ENCODE peak calls at places on chromosomes 11 and 22, in six cellular contexts. E is upper lobe of right lung; I is neural progenitor cell; X is naive thymus-derived CD4-positive, alpha-beta T cell; W is NT2/D1; Z is HCT116. N is an unnamed sample.

GRCh38 chr11:77619576-77620198 is 17.9 kb downstream of the CLNS1A start:
- DNase-seq in E (no peak), I (peak; percentile 80), X (no peak), W (peak; percentile 43), Z (peak; percentile 44), N (peak; percentile 56)

GRCh38 chr22:20430641-20431519 is 6.7 kb downstream of the SCARF2 start:
- DNase-seq in E (peak; percentile 80), I (peak; percentile 93), X (peak; percentile 54), W (no peak), Z (peak; percentile 33), N (peak; percentile 60)

GRCh38 chr11:64372802-64373597 is 14.0 kb downstream of the RPS6KA4 start:
- DNase-seq in E (no peak), I (no peak), X (no peak), W (no peak), Z (peak; percentile 92), N (no peak)

GRCh38 chr22:29129644-29130201 is 56.9 kb downstream of the KREMEN1 start:
- DNase-seq in E (no peak), I (no peak), X (no peak), W (no peak), Z (no peak), N (no peak)

GRCh38 chr11:112961146-112961668 is at the start of gene NCAM1:
- DNase-seq in E (peak; percentile 66), I (peak; percentile 97), X (no peak), W (peak; percentile 93), Z (peak; percentile 67), N (peak; percentile 18)

GRCh38 chr22:33570110-33570509 is 350.2 kb downstream of the LARGE1 start:
- DNase-seq in E (no peak), I (no peak), X (no peak), W (no peak), Z (no peak), N (no peak)

GRCh38 chr11:59545179-59546020 is 34.1 kb downstream of the OR4D9 start:
- DNase-seq in E (no peak), I (no peak), X (no peak), W (no peak), Z (peak; percentile 91), N (peak; percentile 13)

GRCh38 chr11:96254087-96254486 is 88.9 kb downstream of the MAML2 start:
- DNase-seq in E (no peak), I (no peak), X (peak; percentile 32), W (no peak), Z (no peak), N (no peak)

GRCh38 chr22:30005213-30005857 is 74.9 kb upstream of the HORMAD2 start:
- DNase-seq in E (peak; percentile 75), I (peak; percentile 71), X (peak; percentile 69), W (peak; percentile 48), Z (peak; percentile 39), N (peak; percentile 66)

GRCh38 chr11:18727499-18728236 is 1.7 kb upstream of the IGSF22 start:
- DNase-seq in E (no peak), I (peak; percentile 71), X (peak; percentile 43), W (no peak), Z (peak; percentile 35), N (no peak)

GRCh38 chr22:11613898-11614755 is 3913.9 kb upstream of the OR11H1 start:
- DNase-seq in E (peak; percentile 51), I (no peak), X (no peak), W (no peak), Z (no peak), N (no peak)
- H3K9me3 ChIP-seq in E (peaks cover 11% of the 10 kb centered on the region), I (peaks cover 70% of the 10 kb centered on the region), X (peaks cover 40% of the 10 kb centered on the region), W (no peaks in the 10 kb centered on the region), Z (peaks cover 30% of the 10 kb centered on the region), N (no peaks in the 10 kb centered on the region)

GRCh38 chr11:70072471-70073187 is 5.5 kb upstream of the ANO1 start:
- DNase-seq in E (peak; percentile 39), I (no peak), X (no peak), W (no peak), Z (no peak), N (no peak)
- H3K27me3 ChIP-seq in E (peaks cover 56% of the 10 kb centered on the region), I (peaks cover 75% of the 10 kb centered on the region), X (no peaks in the 10 kb centered on the region), W (peaks cover 34% of the 10 kb centered on the region), Z (no peaks in the 10 kb centered on the region), N (no peaks in the 10 kb centered on the region)

GRCh38 chr11:106461839-106462545 is 384.5 kb downstream of the AASDHPPT start:
- DNase-seq in E (no peak), I (peak; percentile 8), X (no peak), W (no peak), Z (no peak), N (no peak)

GRCh38 chr11:106463154-106463553 is 385.7 kb downstream of the AASDHPPT start:
- DNase-seq in E (no peak), I (peak; percentile 33), X (no peak), W (no peak), Z (no peak), N (no peak)

GRCh38 chr11:106461148-106461547 is 383.7 kb downstream of the AASDHPPT start:
- DNase-seq in E (no peak), I (no peak), X (no peak), W (no peak), Z (no peak), N (no peak)

GRCh38 chr11:106464728-106465127 is 387.3 kb downstream of the AASDHPPT start:
- DNase-seq in E (no peak), I (no peak), X (no peak), W (no peak), Z (no peak), N (peak; percentile 60)

GRCh38 chr11:106463796-106464201 is 386.3 kb downstream of the AASDHPPT start:
- DNase-seq in E (no peak), I (no peak), X (no peak), W (no peak), Z (no peak), N (no peak)
- H3K9me3 ChIP-seq in E (no peaks in the 10 kb centered on the region), I (no peaks in the 10 kb centered on the region), X (no peaks in the 10 kb centered on the region), W (no peaks in the 10 kb centered on the region), Z (no peaks in the 10 kb centered on the region), N (peaks cover 7% of the 10 kb centered on the region)

GRCh38 chr11:72672839-72673238 is 1.4 kb downstream of the PDE2A start:
- DNase-seq in E (no peak), I (no peak), X (no peak), W (no peak), Z (no peak), N (no peak)

GRCh38 chr11:72673943-72674828 is at the start of gene PDE2A:
- DNase-seq in E (no peak), I (peak; percentile 65), X (no peak), W (peak; percentile 49), Z (no peak), N (no peak)

GRCh38 chr11:72676874-72677341 is 2.7 kb upstream of the PDE2A start:
- DNase-seq in E (peak; percentile 82), I (peak; percentile 95), X (peak; percentile 85), W (peak; percentile 79), Z (no peak), N (peak; percentile 64)

GRCh38 chr11:72673284-72673942 is 809 bp downstream of the PDE2A start:
- DNase-seq in E (no peak), I (peak; percentile 66), X (no peak), W (no peak), Z (no peak), N (no peak)

GRCh38 chr11:72675221-72675620 is 999 bp upstream of the PDE2A start:
- DNase-seq in E (no peak), I (no peak), X (no peak), W (no peak), Z (no peak), N (no peak)
- H3K27me3 ChIP-seq in E (peaks cover 51% of the 10 kb centered on the region), I (peaks cover 70% of the 10 kb centered on the region), X (peaks cover 13% of the 10 kb centered on the region), W (peaks cover 25% of the 10 kb centered on the region), Z (peaks cover 66% of the 10 kb centered on the region), N (peaks cover 84% of the 10 kb centered on the region)

GRCh38 chr11:1372660-1373059 is 17.1 kb upstream of the BRSK2 start:
- DNase-seq in E (no peak), I (no peak), X (no peak), W (no peak), Z (no peak), N (no peak)

GRCh38 chr11:1371377-1371776 is 18.4 kb upstream of the BRSK2 start:
- DNase-seq in E (no peak), I (no peak), X (no peak), W (no peak), Z (no peak), N (no peak)

GRCh38 chr11:1371026-1371325 is 18.8 kb upstream of the BRSK2 start:
- DNase-seq in E (no peak), I (no peak), X (no peak), W (no peak), Z (no peak), N (no peak)

GRCh38 chr11:1370186-1371025 is 19.3 kb upstream of the BRSK2 start:
- DNase-seq in E (no peak), I (no peak), X (no peak), W (no peak), Z (no peak), N (no peak)

GRCh38 chr11:1371836-1372465 is 17.8 kb upstream of the BRSK2 start:
- DNase-seq in E (no peak), I (no peak), X (no peak), W (no peak), Z (no peak), N (no peak)
- H3K9me3 ChIP-seq in E (no peaks in the 10 kb centered on the region), I (no peaks in the 10 kb centered on the region), X (peaks cover 6% of the 10 kb centered on the region), W (no peaks in the 10 kb centered on the region), Z (peaks cover under 1% of the 10 kb centered on the region), N (no peaks in the 10 kb centered on the region)

GRCh38 chr11:25838918-25839611 is 492.9 kb upstream of the ANO3 start:
- DNase-seq in E (no peak), I (peak; percentile 2), X (no peak), W (no peak), Z (no peak), N (no peak)
- H3K27me3 ChIP-seq in E (no peaks in the 10 kb centered on the region), I (no peaks in the 10 kb centered on the region), X (no peaks in the 10 kb centered on the region), W (no peaks in the 10 kb centered on the region), Z (no peaks in the 10 kb centered on the region), N (no peaks in the 10 kb centered on the region)

GRCh38 chr11:2287102-2287501 is 14.6 kb downstream of the C11orf21 start:
- DNase-seq in E (no peak), I (no peak), X (no peak), W (no peak), Z (no peak), N (no peak)
- H3K9me3 ChIP-seq in E (peaks cover 4% of the 10 kb centered on the region), I (no peaks in the 10 kb centered on the region), X (no peaks in the 10 kb centered on the region), W (peaks cover 12% of the 10 kb centered on the region), Z (no peaks in the 10 kb centered on the region), N (no peaks in the 10 kb centered on the region)

N was measured in PC-9.